ENCODE peak calls at places on chromosomes 13 and 19, in four cellular contexts. Y is HCT116, V is K562, B is HepG2. S is an unnamed sample.
A peak's percentile ranks its signal among the peaks of the same experiment; 100 is the strongest.

GRCh38 chr13:102686024-102686423 is 8.8 kb downstream of the METTL21C start:
- DNase-seq in V (no peak), Y (no peak), B (no peak), S (no peak)

GRCh38 chr19:56617531-56617930 is 22.4 kb downstream of the ZNF71 start:
- DNase-seq in Y (no peak), B (no peak), V (no peak), S (no peak)

GRCh38 chr19:18682807-18683108 is 722 bp upstream of the CRTC1 start:
- DNase-seq in Y (no peak), V (no peak), B (no peak), S (no peak)

GRCh38 chr19:54160182-54160811 is 776 bp upstream of the LENG1 start:
- DNase-seq in V (peak; percentile 50), B (no peak), Y (no peak), S (no peak)

GRCh38 chr13:105406551-105406950 is 1128.9 kb downstream of the EFNB2 start:
- DNase-seq in B (no peak), V (no peak), Y (no peak), S (no peak)

GRCh38 chr19:2578391-2578826 is 102.5 kb downstream of the GADD45B start:
- DNase-seq in B (no peak), V (no peak), Y (no peak), S (no peak)

GRCh38 chr19:39407644-39408391 is 1.2 kb downstream of the ZFP36 start:
- DNase-seq in V (peak; percentile 50), Y (no peak), B (no peak), S (no peak)

GRCh38 chr13:66427330-66427990 is 802.7 kb downstream of the PCDH9 start:
- DNase-seq in Y (no peak), V (no peak), B (no peak), S (no peak)

GRCh38 chr19:15161028-15161984 is 39.5 kb downstream of the NOTCH3 start:
- DNase-seq in V (peak; percentile 72), B (peak; percentile 61), Y (peak; percentile 35), S (peak; percentile 55)

GRCh38 chr19:46828484-46828883 is 22.2 kb downstream of the AP2S1 start:
- DNase-seq in Y (no peak), V (no peak), B (no peak), S (no peak)

GRCh38 chr13:55653497-55653896 is 1487.2 kb upstream of the PRR20A start:
- DNase-seq in B (no peak), Y (no peak), V (no peak), S (no peak)

GRCh38 chr13:84479656-84480055 is 597.4 kb upstream of the SLITRK1 start:
- DNase-seq in Y (peak; percentile 21), V (no peak), B (no peak), S (no peak)

GRCh38 chr19:27793128-27793643 is 1419.8 kb downstream of the UQCRFS1 start:
- DNase-seq in Y (peak; percentile 90), V (peak; percentile 84), B (peak; percentile 87), S (peak; percentile 65)

GRCh38 chr13:42380420-42381164 is 108.6 kb downstream of the AKAP11 start:
- DNase-seq in Y (no peak), B (no peak), V (no peak), S (no peak)
- TF ChIP-seq ELF1 in Y (no peak), B (no peak), V (no peak), S (no peak)

GRCh38 chr13:46507978-46508377 is 45.0 kb upstream of the LRCH1 start:
- DNase-seq in V (no peak), Y (no peak), B (no peak), S (no peak)
- TF ChIP-seq ELF1 in V (no peak), Y (no peak), B (no peak), S (no peak)

GRCh38 chr13:91456837-91457236 is 58.4 kb downstream of the GPC5 start:
- DNase-seq in Y (no peak), V (no peak), B (no peak), S (no peak)

GRCh38 chr13:91454666-91455065 is 56.2 kb downstream of the GPC5 start:
- DNase-seq in V (no peak), Y (no peak), B (no peak), S (no peak)

GRCh38 chr13:91464336-91464735 is 65.9 kb downstream of the GPC5 start:
- DNase-seq in Y (no peak), V (no peak), B (no peak), S (no peak)

GRCh38 chr13:91459485-91459884 is 61.1 kb downstream of the GPC5 start:
- DNase-seq in V (peak; percentile 27), Y (no peak), B (peak; percentile 0), S (no peak)
- TF ChIP-seq ELF1 in V (no peak), Y (no peak), B (no peak), S (no peak)

DNA sequence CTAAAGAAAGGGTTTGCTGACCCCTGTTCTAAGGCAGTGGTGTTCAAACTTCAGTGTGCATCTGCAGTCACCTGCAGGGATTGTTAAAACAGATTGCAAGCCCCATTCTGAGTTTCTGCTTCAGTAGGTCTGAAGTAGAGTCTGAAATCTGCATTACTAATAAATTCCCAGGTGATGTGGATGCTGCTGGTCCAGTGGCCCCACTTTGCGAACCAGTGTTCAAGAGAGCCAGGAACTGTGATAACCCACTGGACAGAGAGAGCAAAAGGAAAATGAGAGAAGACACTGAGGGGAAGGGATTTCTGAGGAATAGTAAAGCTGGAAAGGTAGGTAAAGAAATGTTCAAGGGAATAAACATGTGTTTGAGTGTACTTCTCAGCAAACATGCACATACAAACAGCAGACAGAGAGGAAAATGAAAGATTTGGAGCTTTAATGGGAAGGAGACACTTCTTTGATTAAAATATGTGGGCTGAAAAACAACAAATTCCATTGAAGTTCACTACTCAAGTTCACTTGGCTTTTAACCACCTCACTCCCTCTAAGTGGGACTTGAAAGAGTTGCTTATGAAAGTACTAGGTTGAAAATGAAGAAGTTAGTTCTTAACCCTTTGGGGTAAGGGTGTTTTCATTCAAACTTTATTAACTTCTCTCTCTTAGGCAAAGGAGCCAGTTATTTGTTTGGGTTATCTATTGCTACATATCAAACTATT is 26.4 kb upstream of the FAM216B start:
- DNase-seq in Y (no peak), B (no peak), V (no peak), S (no peak)
- TF ChIP-seq ELF1 in Y (no peak), B (no peak), V (no peak), S (no peak)

GRCh38 chr19:23507441-23507840 is 112.2 kb upstream of the ZNF91 start:
- DNase-seq in V (no peak), Y (no peak), B (no peak), S (no peak)

GRCh38 chr19:23516266-23516665 is 121.0 kb upstream of the ZNF91 start:
- DNase-seq in B (no peak), Y (no peak), V (no peak), S (no peak)

GRCh38 chr19:23509686-23510450 is 114.6 kb upstream of the ZNF91 start:
- DNase-seq in B (no peak), Y (no peak), V (no peak), S (no peak)

GRCh38 chr19:23515551-23515950 is 120.3 kb upstream of the ZNF91 start:
- DNase-seq in V (no peak), Y (no peak), B (no peak), S (no peak)

GRCh38 chr19:23512151-23512925 is 117.1 kb upstream of the ZNF91 start:
- DNase-seq in B (no peak), V (no peak), Y (no peak), S (no peak)
- TF ChIP-seq ELF1 in B (no peak), V (no peak), Y (no peak), S (no peak)

GRCh38 chr19:29849234-29849633 is 37.4 kb downstream of the CCNE1 start:
- DNase-seq in B (no peak), V (no peak), Y (no peak), S (no peak)

GRCh38 chr19:29850482-29850881 is 38.7 kb downstream of the CCNE1 start:
- DNase-seq in V (no peak), Y (no peak), B (peak; percentile 25), S (no peak)

GRCh38 chr19:29854033-29854432 is 42.2 kb downstream of the CCNE1 start:
- DNase-seq in V (peak; percentile 27), B (no peak), Y (no peak), S (no peak)

GRCh38 chr19:29855087-29855486 is 43.3 kb downstream of the CCNE1 start:
- DNase-seq in Y (no peak), B (no peak), V (no peak), S (no peak)

GRCh38 chr19:29851769-29852521 is 40.2 kb downstream of the CCNE1 start:
- DNase-seq in Y (no peak), B (no peak), V (no peak), S (no peak)
- TF ChIP-seq ELF1 in Y (no peak), B (no peak), V (no peak), S (no peak)

GRCh38 chr19:51807111-51807701 is 12.2 kb downstream of the FPR3 start:
- DNase-seq in B (peak; percentile 52), Y (no peak), V (peak; percentile 85), S (no peak)
- TF ChIP-seq ELF1 in B (no peak), Y (no peak), V (no peak), S (no peak)